ENCODE peak calls at places on chromosomes 5 and 9, in five cellular contexts. One of them, this sample, is unnamed.

GRCh38 chr9:115946530-115946929 is 207.1 kb upstream of the PAPPA start:
- DNase-seq in dermis microvascular lymphatic vessel endothelial cell: no peak
- DNase-seq in HS-5: no peak
- DNase-seq in A549: peak
- DNase-seq in nephron progenitor cell: no peak
- DNase-seq in this sample: no peak

GRCh38 chr5:138611295-138612220 is 36.4 kb upstream of the HSPA9 start:
- DNase-seq in nephron progenitor cell: peak
- DNase-seq in dermis microvascular lymphatic vessel endothelial cell: peak
- DNase-seq in HS-5: no peak
- DNase-seq in A549: no peak
- DNase-seq in this sample: no peak

GRCh38 chr9:1979815-1980367 is 35.3 kb upstream of the SMARCA2 start:
- DNase-seq in nephron progenitor cell: no peak
- DNase-seq in HS-5: peak
- DNase-seq in A549: no peak
- DNase-seq in dermis microvascular lymphatic vessel endothelial cell: no peak
- DNase-seq in this sample: no peak

GRCh38 chr5:178373711-178374110 is 141.1 kb upstream of the PHYKPL start:
- DNase-seq in HS-5: no peak
- DNase-seq in A549: no peak
- DNase-seq in nephron progenitor cell: no peak
- DNase-seq in dermis microvascular lymphatic vessel endothelial cell: no peak
- DNase-seq in this sample: no peak

GRCh38 chr9:130999265-130999623 is 9.7 kb upstream of the LAMC3 start:
- DNase-seq in dermis microvascular lymphatic vessel endothelial cell: no peak
- DNase-seq in nephron progenitor cell: no peak
- DNase-seq in HS-5: no peak
- DNase-seq in A549: no peak
- DNase-seq in this sample: no peak

GRCh38 chr9:76403352-76403751 is 9.1 kb upstream of the RFK start:
- DNase-seq in A549: peak
- DNase-seq in dermis microvascular lymphatic vessel endothelial cell: peak
- DNase-seq in HS-5: peak
- DNase-seq in nephron progenitor cell: no peak
- DNase-seq in this sample: no peak

GRCh38 chr5:2841208-2841607 is 89.7 kb upstream of the IRX2 start:
- DNase-seq in A549: no peak
- DNase-seq in HS-5: no peak
- DNase-seq in dermis microvascular lymphatic vessel endothelial cell: no peak
- DNase-seq in nephron progenitor cell: no peak
- DNase-seq in this sample: no peak

GRCh38 chr9:129323376-129323998 is 145.4 kb upstream of the IER5L start:
- DNase-seq in nephron progenitor cell: no peak
- DNase-seq in dermis microvascular lymphatic vessel endothelial cell: no peak
- DNase-seq in HS-5: no peak
- DNase-seq in A549: no peak
- DNase-seq in this sample: peak

GRCh38 chr5:14144586-14145355 is 1.6 kb downstream of the TRIO start:
- DNase-seq in A549: peak
- DNase-seq in HS-5: peak
- DNase-seq in nephron progenitor cell: peak
- DNase-seq in dermis microvascular lymphatic vessel endothelial cell: no peak
- DNase-seq in this sample: peak

GRCh38 chr5:91212336-91213092 is 170.6 kb downstream of the ARRDC3 start:
- DNase-seq in HS-5: peak
- DNase-seq in A549: no peak
- DNase-seq in dermis microvascular lymphatic vessel endothelial cell: no peak
- DNase-seq in nephron progenitor cell: no peak
- DNase-seq in this sample: no peak

GRCh38 chr5:154473581-154474266 is 4.3 kb downstream of the HAND1 start:
- DNase-seq in HS-5: no peak
- DNase-seq in nephron progenitor cell: no peak
- DNase-seq in A549: no peak
- DNase-seq in dermis microvascular lymphatic vessel endothelial cell: no peak
- DNase-seq in this sample: no peak

GRCh38 chr5:145680744-145681143 is 154.4 kb downstream of the PRELID2 start:
- DNase-seq in HS-5: no peak
- DNase-seq in A549: no peak
- DNase-seq in nephron progenitor cell: peak
- DNase-seq in dermis microvascular lymphatic vessel endothelial cell: no peak
- DNase-seq in this sample: no peak

GRCh38 chr5:115321309-115321708 is 24.9 kb upstream of the CCDC112 start:
- DNase-seq in A549: no peak
- DNase-seq in HS-5: no peak
- DNase-seq in dermis microvascular lymphatic vessel endothelial cell: no peak
- DNase-seq in nephron progenitor cell: no peak
- DNase-seq in this sample: no peak

GRCh38 chr9:14888272-14888671 is 22.0 kb downstream of the FREM1 start:
- DNase-seq in nephron progenitor cell: no peak
- DNase-seq in HS-5: no peak
- DNase-seq in A549: no peak
- DNase-seq in dermis microvascular lymphatic vessel endothelial cell: no peak
- DNase-seq in this sample: no peak

GRCh38 chr9:117492476-117492875 is 77.6 kb upstream of the ASTN2 start:
- DNase-seq in A549: no peak
- DNase-seq in dermis microvascular lymphatic vessel endothelial cell: no peak
- DNase-seq in HS-5: no peak
- DNase-seq in nephron progenitor cell: no peak
- DNase-seq in this sample: no peak

GRCh38 chr9:134620751-134621557 is 20.6 kb upstream of the COL5A1 start:
- DNase-seq in HS-5: no peak
- DNase-seq in A549: no peak
- DNase-seq in dermis microvascular lymphatic vessel endothelial cell: no peak
- DNase-seq in nephron progenitor cell: no peak
- DNase-seq in this sample: peak

GRCh38 chr5:105794578-105794977 is 1876.2 kb downstream of the EFNA5 start:
- DNase-seq in A549: no peak
- DNase-seq in nephron progenitor cell: no peak
- DNase-seq in HS-5: no peak
- DNase-seq in dermis microvascular lymphatic vessel endothelial cell: no peak
- DNase-seq in this sample: no peak

GRCh38 chr9:127569819-127570401 is 42.2 kb upstream of the STXBP1 start:
- DNase-seq in nephron progenitor cell: no peak
- DNase-seq in A549: no peak
- DNase-seq in HS-5: no peak
- DNase-seq in dermis microvascular lymphatic vessel endothelial cell: peak
- DNase-seq in this sample: no peak

GRCh38 chr5:14168793-14169262 is 25.7 kb downstream of the TRIO start:
- DNase-seq in dermis microvascular lymphatic vessel endothelial cell: no peak
- DNase-seq in nephron progenitor cell: no peak
- DNase-seq in HS-5: no peak
- DNase-seq in A549: no peak
- DNase-seq in this sample: no peak

GRCh38 chr9:108423493-108423892 is 432.3 kb downstream of the ACTL7B start:
- DNase-seq in A549: no peak
- DNase-seq in nephron progenitor cell: no peak
- DNase-seq in HS-5: no peak
- DNase-seq in dermis microvascular lymphatic vessel endothelial cell: no peak
- DNase-seq in this sample: no peak